ENCODE peak calls at places on chromosome 9, in six cellular contexts. Z is cardiac fibroblast, J is pons, F is Caco-2, B is NCI-H2029, G is left colon. Y is an unnamed sample.

GRCh38 chr9:35108946-35109575 is 6.1 kb upstream of the STOML2 start:
- DNase-seq in F (peak), G (no peak), J (no peak), Z (no peak), B (no peak), Y (peak)

GRCh38 chr9:78351816-78352215 is 54.9 kb downstream of the PSAT1 start:
- DNase-seq in J (no peak), Z (no peak), G (no peak), B (no peak), F (no peak), Y (no peak)

GRCh38 chr9:82781965-82782392 is 281.0 kb downstream of the RASEF start:
- DNase-seq in G (no peak), Z (no peak), J (no peak), B (no peak), F (no peak), Y (no peak)

GRCh38 chr9:15346837-15347236 is 39.8 kb upstream of the TTC39B start:
- DNase-seq in Z (no peak), G (no peak), J (no peak), B (no peak), F (no peak), Y (no peak)

GRCh38 chr9:130501645-130502044 is 56.9 kb downstream of the ASS1 start:
- DNase-seq in Z (no peak), F (no peak), J (no peak), G (no peak), B (no peak), Y (no peak)

GRCh38 chr9:10052916-10053315 is 559.9 kb downstream of the PTPRD start:
- DNase-seq in G (no peak), Z (no peak), J (no peak), B (no peak), F (no peak), Y (no peak)

GRCh38 chr9:5455181-5455580 is 4.8 kb downstream of the CD274 start:
- DNase-seq in G (no peak), J (no peak), F (no peak), Z (peak), B (no peak), Y (no peak)

GRCh38 chr9:88307136-88307535 is 81.1 kb upstream of the SPIN1 start:
- DNase-seq in F (no peak), Z (no peak), G (no peak), B (no peak), J (no peak), Y (no peak)

GRCh38 chr9:123268950-123269302 is 540 bp upstream of the STRBP start:
- DNase-seq in B (no peak), G (no peak), Z (no peak), F (no peak), J (no peak), Y (no peak)

GRCh38 chr9:94922691-94923107 is 196.2 kb downstream of the AOPEP start:
- DNase-seq in J (peak), G (no peak), F (no peak), B (no peak), Z (peak), Y (no peak)

GRCh38 chr9:93587651-93588347 is 11.4 kb downstream of the PHF2 start:
- DNase-seq in J (no peak), B (no peak), F (no peak), G (peak), Z (no peak), Y (no peak)

GRCh38 chr9:33140406-33141360 is 26.5 kb downstream of the B4GALT1 start:
- DNase-seq in Z (peak), F (no peak), B (no peak), J (no peak), G (no peak), Y (no peak)

GRCh38 chr9:137236936-137237421 is 4.1 kb upstream of the TUBB4B start:
- DNase-seq in J (no peak), B (peak), G (no peak), Z (no peak), F (no peak), Y (no peak)

GRCh38 chr9:124559871-124560270 is 52.7 kb upstream of the NR5A1 start:
- DNase-seq in G (no peak), F (no peak), B (no peak), Z (peak), J (no peak), Y (no peak)

GRCh38 chr9:114696814-114697544 is 15.0 kb upstream of the TEX48 start:
- DNase-seq in B (no peak), G (no peak), Z (no peak), J (no peak), F (no peak), Y (no peak)

GRCh38 chr9:123957168-123957721 is 27.3 kb upstream of the DENND1A start:
- DNase-seq in F (peak), J (no peak), B (no peak), Z (no peak), G (no peak), Y (no peak)

GRCh38 chr9:87781331-87781730 is 55.4 kb downstream of the CTSL start:
- DNase-seq in F (no peak), J (no peak), G (no peak), Z (no peak), B (no peak), Y (no peak)

GRCh38 chr9:129455151-129455995 is 165.5 kb downstream of the C9orf50 start:
- DNase-seq in B (no peak), G (no peak), J (no peak), Z (no peak), F (no peak), Y (peak)

GRCh38 chr9:83233647-83234046 is 170.7 kb upstream of the RASEF start:
- DNase-seq in G (no peak), F (no peak), J (no peak), Z (no peak), B (no peak), Y (no peak)

GRCh38 chr9:131781069-131781468 is 41.2 kb upstream of the RAPGEF1 start:
- DNase-seq in J (no peak), G (no peak), Z (no peak), B (peak), F (no peak), Y (no peak)

Y was measured in ELF-1.